ENCODE peak calls at places on chromosomes 2 and 18, in four cellular contexts. One of them, this sample, is unnamed.

GRCh38 chr2:156947261-156947660 is 310.2 kb upstream of the GALNT5 start:
- DNase-seq in gastrocnemius medialis: no peak
- DNase-seq in transverse colon: no peak
- DNase-seq in epithelial cell of esophagus: no peak
- DNase-seq in this sample: peak; percentile 10

GRCh38 chr2:3468296-3468988 is 50.9 kb downstream of the ADI1 start:
- DNase-seq in gastrocnemius medialis: no peak
- DNase-seq in transverse colon: no peak
- DNase-seq in epithelial cell of esophagus: no peak
- DNase-seq in this sample: no peak

GRCh38 chr2:15159751-15160177 is 401.4 kb downstream of the NBAS start:
- DNase-seq in gastrocnemius medialis: no peak
- DNase-seq in transverse colon: no peak
- DNase-seq in epithelial cell of esophagus: peak; percentile 53
- DNase-seq in this sample: peak; percentile 62

GRCh38 chr2:189179607-189179979 is at the start of gene COL5A2:
- DNase-seq in transverse colon: peak; percentile 24
- DNase-seq in gastrocnemius medialis: peak; percentile 25
- DNase-seq in epithelial cell of esophagus: peak; percentile 73
- DNase-seq in this sample: peak; percentile 96

GRCh38 chr2:183866666-183867065 is 731.7 kb upstream of the ZNF804A start:
- DNase-seq in transverse colon: no peak
- DNase-seq in epithelial cell of esophagus: peak; percentile 1
- DNase-seq in gastrocnemius medialis: no peak
- DNase-seq in this sample: no peak

GRCh38 chr2:47888581-47889280 is 17.6 kb downstream of the FBXO11 start:
- DNase-seq in epithelial cell of esophagus: no peak
- DNase-seq in gastrocnemius medialis: no peak
- DNase-seq in transverse colon: no peak
- DNase-seq in this sample: no peak

GRCh38 chr2:44291281-44292248 is 16.3 kb downstream of the SLC3A1 start:
- DNase-seq in epithelial cell of esophagus: peak; percentile 90
- DNase-seq in transverse colon: peak; percentile 75
- DNase-seq in gastrocnemius medialis: peak; percentile 27
- DNase-seq in this sample: peak; percentile 86

GRCh38 chr2:38168710-38169480 is 92.9 kb upstream of the CYP1B1 start:
- DNase-seq in epithelial cell of esophagus: peak; percentile 43
- DNase-seq in gastrocnemius medialis: no peak
- DNase-seq in transverse colon: no peak
- DNase-seq in this sample: peak; percentile 46

GRCh38 chr2:8511868-8512612 is 169.8 kb upstream of the ID2 start:
- DNase-seq in epithelial cell of esophagus: no peak
- DNase-seq in gastrocnemius medialis: no peak
- DNase-seq in transverse colon: no peak
- DNase-seq in this sample: peak; percentile 68

GRCh38 chr2:31331156-31331555 is 83.4 kb downstream of the XDH start:
- DNase-seq in gastrocnemius medialis: no peak
- DNase-seq in epithelial cell of esophagus: no peak
- DNase-seq in transverse colon: no peak
- DNase-seq in this sample: no peak

GRCh38 chr2:37468139-37468538 is 123.7 kb downstream of the QPCT start:
- DNase-seq in epithelial cell of esophagus: no peak
- DNase-seq in gastrocnemius medialis: peak; percentile 82
- DNase-seq in transverse colon: no peak
- DNase-seq in this sample: no peak

GRCh38 chr2:144518744-144519596 is 949 bp downstream of the ZEB2 start:
- DNase-seq in transverse colon: no peak
- DNase-seq in gastrocnemius medialis: no peak
- DNase-seq in epithelial cell of esophagus: no peak
- DNase-seq in this sample: no peak

GRCh38 chr2:127648321-127648720 is 2.4 kb downstream of the GPR17 start:
- DNase-seq in transverse colon: no peak
- DNase-seq in epithelial cell of esophagus: no peak
- DNase-seq in gastrocnemius medialis: no peak
- DNase-seq in this sample: no peak

GRCh38 chr18:55251186-55251995 is 292.1 kb upstream of the CCDC68 start:
- DNase-seq in gastrocnemius medialis: no peak
- DNase-seq in epithelial cell of esophagus: peak; percentile 53
- DNase-seq in transverse colon: no peak
- DNase-seq in this sample: no peak

GRCh38 chr2:407630-408029 is 119.7 kb upstream of the ALKAL2 start:
- DNase-seq in gastrocnemius medialis: no peak
- DNase-seq in transverse colon: no peak
- DNase-seq in epithelial cell of esophagus: no peak
- DNase-seq in this sample: no peak

GRCh38 chr2:189545424-189545823 is 35.2 kb downstream of the SLC40A1 start:
- DNase-seq in gastrocnemius medialis: peak; percentile 10
- DNase-seq in epithelial cell of esophagus: no peak
- DNase-seq in transverse colon: no peak
- DNase-seq in this sample: no peak

GRCh38 chr2:88442061-88442460 is 10.4 kb downstream of the FOXI3 start:
- DNase-seq in transverse colon: no peak
- DNase-seq in epithelial cell of esophagus: no peak
- DNase-seq in gastrocnemius medialis: no peak
- DNase-seq in this sample: no peak
- TF ChIP-seq CTCF in transverse colon: no peak
- TF ChIP-seq CTCF in epithelial cell of esophagus: no peak
- TF ChIP-seq CTCF in gastrocnemius medialis: no peak
- TF ChIP-seq CTCF in this sample: no peak

DNA sequence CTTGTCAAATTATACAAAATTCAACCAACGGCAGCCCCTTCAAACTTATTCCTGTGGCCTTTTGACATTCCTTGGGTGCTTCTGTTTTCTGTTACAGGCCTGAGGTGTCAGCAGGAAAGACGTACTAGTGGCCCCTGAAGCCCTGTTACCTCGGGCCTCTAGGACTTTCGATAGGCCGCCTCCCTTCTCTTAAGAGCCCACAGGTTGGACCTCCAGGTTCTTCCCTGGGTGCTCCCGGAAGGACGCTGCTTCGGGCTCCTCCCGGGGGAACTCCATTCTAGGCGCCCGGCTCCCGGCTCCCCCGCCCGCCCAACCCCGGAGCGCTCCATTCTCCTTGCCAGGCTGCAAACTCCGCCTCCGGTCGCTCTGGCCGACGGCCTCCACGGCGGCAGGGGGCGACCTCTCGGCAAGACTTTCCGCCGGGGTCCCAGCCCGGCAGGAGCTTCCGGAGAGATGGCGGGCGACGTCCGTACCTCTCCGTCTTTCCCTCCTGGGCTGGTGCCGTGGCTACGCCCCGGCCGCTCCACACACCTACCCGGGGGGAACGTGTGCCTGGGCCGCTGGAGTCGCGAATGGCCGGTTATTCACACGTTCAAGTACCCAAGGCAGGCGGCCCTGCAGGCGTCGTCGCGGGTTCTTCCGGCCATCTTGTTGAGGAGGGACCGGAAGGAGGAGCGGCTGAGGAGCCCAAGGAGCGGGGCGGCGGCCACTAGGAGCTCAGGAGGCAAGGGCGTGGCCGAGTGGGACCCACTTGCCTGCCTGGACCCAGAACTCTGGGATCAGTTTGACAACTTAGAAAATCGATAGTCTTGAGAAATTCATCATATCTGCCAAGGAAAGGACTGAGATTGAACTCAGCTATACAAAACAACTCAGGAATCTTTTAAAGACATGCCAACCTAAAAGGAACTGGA is 27.5 kb downstream of the BOLA3 start:
- DNase-seq in transverse colon: peak; percentile 89
- DNase-seq in gastrocnemius medialis: peak; percentile 29
- DNase-seq in epithelial cell of esophagus: peak; percentile 86
- DNase-seq in this sample: peak; percentile 35
- TF ChIP-seq CTCF in transverse colon: peak; percentile 57
- TF ChIP-seq CTCF in gastrocnemius medialis: peak; percentile 64
- TF ChIP-seq CTCF in epithelial cell of esophagus: peak; percentile 46
- TF ChIP-seq CTCF in this sample: peak; percentile 69

GRCh38 chr2:169823996-169824372 is 721 bp downstream of the METTL5 start:
- DNase-seq in transverse colon: no peak
- DNase-seq in gastrocnemius medialis: no peak
- DNase-seq in epithelial cell of esophagus: peak; percentile 48
- DNase-seq in this sample: no peak

GRCh38 chr2:169824373-169825333 is at the start of gene METTL5:
- DNase-seq in gastrocnemius medialis: peak; percentile 75
- DNase-seq in transverse colon: peak; percentile 84
- DNase-seq in epithelial cell of esophagus: peak; percentile 80
- DNase-seq in this sample: peak; percentile 54

GRCh38 chr2:169828141-169828811 is 1.0 kb downstream of the UBR3 start:
- DNase-seq in transverse colon: peak; percentile 41
- DNase-seq in epithelial cell of esophagus: peak; percentile 74
- DNase-seq in gastrocnemius medialis: peak; percentile 59
- DNase-seq in this sample: peak; percentile 25

GRCh38 chr2:169822785-169823392 is 1.8 kb downstream of the METTL5 start:
- DNase-seq in transverse colon: no peak
- DNase-seq in gastrocnemius medialis: no peak
- DNase-seq in epithelial cell of esophagus: no peak
- DNase-seq in this sample: no peak

DNA sequence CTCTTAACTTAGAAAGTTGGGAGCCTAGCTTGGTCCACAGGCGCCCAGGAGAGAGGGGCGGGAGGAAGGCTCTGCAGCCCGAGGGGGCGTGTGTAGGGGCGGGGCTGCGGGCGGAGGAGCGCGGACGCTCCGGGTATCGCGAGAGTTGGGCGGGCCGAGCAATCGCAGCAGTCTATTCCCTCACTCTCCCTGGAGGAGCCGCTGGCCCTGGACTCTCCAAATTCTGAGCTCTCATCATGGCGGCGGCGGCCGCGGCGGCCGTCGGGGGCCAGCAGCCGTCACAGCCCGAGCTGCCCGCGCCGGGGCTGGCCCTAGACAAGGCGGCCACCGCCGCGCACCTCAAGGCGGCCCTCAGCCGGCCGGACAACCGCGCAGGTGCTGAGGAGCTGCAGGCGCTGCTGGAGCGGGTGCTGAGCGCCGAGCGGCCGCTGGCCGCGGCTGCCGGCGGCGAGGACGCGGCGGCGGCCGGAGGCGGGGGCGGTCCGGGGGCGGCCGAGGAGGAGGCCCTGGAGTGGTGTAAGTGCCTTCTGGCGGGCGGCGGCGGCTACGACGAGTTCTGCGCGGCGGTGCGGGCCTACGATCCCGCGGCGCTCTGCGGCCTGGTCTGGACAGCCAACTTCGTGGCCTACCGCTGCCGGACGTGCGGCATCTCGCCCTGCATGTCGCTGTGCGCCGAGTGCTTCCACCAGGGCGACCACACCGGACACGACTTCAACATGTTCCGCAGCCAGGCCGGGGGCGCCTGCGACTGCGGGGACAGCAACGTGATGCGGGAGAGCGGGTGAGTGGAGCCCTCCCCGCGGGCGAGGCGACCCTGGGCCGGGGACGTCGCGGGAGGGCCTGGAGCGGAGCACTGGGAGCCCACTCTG is at the start of gene UBR3:
- DNase-seq in transverse colon: peak; percentile 95
- DNase-seq in gastrocnemius medialis: peak; percentile 92
- DNase-seq in epithelial cell of esophagus: peak; percentile 94
- DNase-seq in this sample: peak; percentile 89
- TF ChIP-seq CTCF in transverse colon: no peak
- TF ChIP-seq CTCF in gastrocnemius medialis: no peak
- TF ChIP-seq CTCF in epithelial cell of esophagus: no peak
- TF ChIP-seq CTCF in this sample: no peak

GRCh38 chr2:241804326-241805276 is 4.4 kb upstream of the NEU4 start:
- DNase-seq in gastrocnemius medialis: no peak
- DNase-seq in epithelial cell of esophagus: no peak
- DNase-seq in transverse colon: no peak
- DNase-seq in this sample: no peak
- TF ChIP-seq CTCF in gastrocnemius medialis: no peak
- TF ChIP-seq CTCF in epithelial cell of esophagus: no peak
- TF ChIP-seq CTCF in transverse colon: no peak
- TF ChIP-seq CTCF in this sample: peak; percentile 15

GRCh38 chr18:68940039-68940438 is 142.2 kb downstream of the CCDC102B start:
- DNase-seq in gastrocnemius medialis: no peak
- DNase-seq in epithelial cell of esophagus: no peak
- DNase-seq in transverse colon: no peak
- DNase-seq in this sample: no peak

GRCh38 chr18:68940754-68941153 is 142.9 kb downstream of the CCDC102B start:
- DNase-seq in gastrocnemius medialis: no peak
- DNase-seq in epithelial cell of esophagus: no peak
- DNase-seq in transverse colon: no peak
- DNase-seq in this sample: no peak

GRCh38 chr18:68937204-68937603 is 139.3 kb downstream of the CCDC102B start:
- DNase-seq in gastrocnemius medialis: no peak
- DNase-seq in epithelial cell of esophagus: no peak
- DNase-seq in transverse colon: no peak
- DNase-seq in this sample: no peak

GRCh38 chr18:68935686-68936085 is 137.8 kb downstream of the CCDC102B start:
- DNase-seq in gastrocnemius medialis: no peak
- DNase-seq in epithelial cell of esophagus: no peak
- DNase-seq in transverse colon: no peak
- DNase-seq in this sample: no peak
- TF ChIP-seq CTCF in gastrocnemius medialis: no peak
- TF ChIP-seq CTCF in epithelial cell of esophagus: no peak
- TF ChIP-seq CTCF in transverse colon: no peak
- TF ChIP-seq CTCF in this sample: no peak

GRCh38 chr2:19209575-19210341 is 148.7 kb downstream of the OSR1 start:
- DNase-seq in transverse colon: no peak
- DNase-seq in gastrocnemius medialis: no peak
- DNase-seq in epithelial cell of esophagus: no peak
- DNase-seq in this sample: no peak
- TF ChIP-seq CTCF in transverse colon: no peak
- TF ChIP-seq CTCF in gastrocnemius medialis: no peak
- TF ChIP-seq CTCF in epithelial cell of esophagus: no peak
- TF ChIP-seq CTCF in this sample: no peak

DNA sequence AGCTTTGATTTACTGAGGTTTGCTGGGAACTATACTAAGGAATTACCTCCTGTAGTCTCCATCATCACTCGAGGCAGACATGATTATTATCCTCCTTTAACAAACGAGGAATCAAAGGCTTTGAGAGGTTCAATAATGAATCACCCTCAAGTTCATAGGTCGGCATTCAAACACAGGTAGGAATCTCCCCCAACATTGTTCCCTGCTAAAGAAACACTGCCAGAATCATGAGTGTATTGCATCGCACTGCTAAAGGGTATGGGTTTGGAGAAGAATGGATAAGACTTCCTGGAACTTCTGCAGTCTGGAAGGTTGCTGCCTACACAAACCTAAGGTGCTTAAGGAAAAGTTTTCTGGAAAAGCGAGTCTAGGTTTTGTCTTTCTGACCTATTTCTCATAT is 260.3 kb upstream of the SESTD1 start:
- DNase-seq in transverse colon: no peak
- DNase-seq in gastrocnemius medialis: no peak
- DNase-seq in epithelial cell of esophagus: no peak
- DNase-seq in this sample: no peak
- TF ChIP-seq CTCF in transverse colon: no peak
- TF ChIP-seq CTCF in gastrocnemius medialis: no peak
- TF ChIP-seq CTCF in epithelial cell of esophagus: no peak
- TF ChIP-seq CTCF in this sample: no peak

DNA sequence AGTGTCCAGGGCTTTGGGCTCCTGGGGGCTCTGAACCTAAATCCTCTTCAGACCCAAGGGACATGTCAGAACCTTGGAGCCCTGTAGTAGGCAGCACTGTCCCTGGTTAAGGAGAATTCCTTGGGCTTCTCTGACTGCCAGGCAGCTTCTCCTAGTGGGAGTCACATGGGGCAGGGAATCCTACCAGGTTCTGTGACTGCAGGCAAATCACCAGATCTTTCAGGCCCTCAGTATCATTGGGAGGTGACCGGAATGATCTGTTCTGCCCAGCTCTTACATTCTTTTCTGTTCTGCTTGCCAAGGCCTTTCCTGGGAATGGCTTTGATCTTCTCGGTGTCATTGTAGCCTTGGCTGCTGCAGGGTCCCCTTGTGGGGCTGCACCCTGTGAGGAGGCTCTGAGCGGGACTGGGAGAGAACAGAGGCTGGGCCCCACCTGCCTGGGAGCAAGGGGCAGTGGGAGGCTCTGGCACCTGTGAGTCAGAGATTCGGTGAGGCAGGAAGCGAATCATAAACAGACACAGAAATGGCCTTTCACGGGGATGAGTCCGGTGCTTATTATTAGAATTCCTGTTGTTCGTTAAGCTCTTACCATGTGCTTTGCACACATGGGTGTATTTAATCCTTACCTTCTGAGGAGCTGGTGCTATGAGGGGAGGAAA is 14.1 kb downstream of the CEP68 start:
- DNase-seq in gastrocnemius medialis: peak; percentile 52
- DNase-seq in epithelial cell of esophagus: peak; percentile 69
- DNase-seq in transverse colon: peak; percentile 64
- DNase-seq in this sample: peak; percentile 66
- TF ChIP-seq CTCF in gastrocnemius medialis: peak; percentile 52
- TF ChIP-seq CTCF in epithelial cell of esophagus: no peak
- TF ChIP-seq CTCF in transverse colon: no peak
- TF ChIP-seq CTCF in this sample: peak; percentile 56